ENCODE peak calls at places on chromosomes 12 and 14, in nine cellular contexts. P, G, Y, X, N, U, A, V and K are unnamed samples.
A peak's percentile ranks its signal among the peaks of the same experiment; 100 is the strongest.

GRCh38 chr12:116773276-116773731 is 35.2 kb downstream of the RNFT2 start:
- DNase-seq in G (no peak), Y (no peak), V (no peak), N (no peak), A (peak; percentile 43), U (no peak), P (no peak), X (no peak), K (no peak)

GRCh38 chr12:56601503-56601902 is 28.6 kb downstream of the BAZ2A start:
- DNase-seq in V (peak; percentile 58), U (peak; percentile 45), P (peak; percentile 34), Y (peak; percentile 38), A (no peak), G (no peak), X (no peak), N (peak; percentile 52), K (no peak)

GRCh38 chr12:66354291-66354690 is 52.0 kb downstream of the HELB start:
- DNase-seq in A (no peak), V (no peak), U (no peak), P (no peak), N (no peak), Y (no peak), G (no peak), X (peak; percentile 6), K (no peak)

GRCh38 chr12:20367731-20368652 is at the start of gene PDE3A:
- DNase-seq in G (peak; percentile 55), V (no peak), A (peak; percentile 83), Y (peak; percentile 87), U (peak; percentile 84), X (no peak), N (peak; percentile 76), P (no peak), K (peak; percentile 62)

GRCh38 chr12:52360663-52361271 is 6.5 kb downstream of the KRT85 start:
- DNase-seq in N (no peak), Y (no peak), U (no peak), X (no peak), G (no peak), A (no peak), P (no peak), V (no peak), K (no peak)

GRCh38 chr12:124694250-124694649 is 126.8 kb upstream of the NCOR2 start:
- DNase-seq in G (no peak), Y (peak; percentile 54), P (no peak), V (peak; percentile 50), U (peak; percentile 19), A (no peak), N (no peak), X (no peak), K (no peak)

GRCh38 chr12:122867701-122868461 is 28.0 kb downstream of the VPS37B start:
- DNase-seq in G (peak; percentile 60), P (no peak), X (no peak), N (no peak), V (no peak), Y (peak; percentile 32), U (peak; percentile 86), A (no peak), K (no peak)

GRCh38 chr14:22737052-22737451 is 29.4 kb upstream of the OXA1L start:
- DNase-seq in V (peak; percentile 69), Y (no peak), A (peak; percentile 8), N (no peak), U (no peak), G (no peak), P (peak; percentile 32), X (no peak), K (no peak)

GRCh38 chr12:130916251-130916911 is 37.3 kb upstream of the ADGRD1 start:
- DNase-seq in G (peak; percentile 28), A (peak; percentile 73), N (no peak), U (peak; percentile 73), Y (peak; percentile 60), V (peak; percentile 45), X (peak; percentile 8), P (peak; percentile 9), K (no peak)

GRCh38 chr12:51819851-51820720 is 28.4 kb downstream of the FIGNL2 start:
- DNase-seq in V (no peak), G (peak; percentile 42), P (peak; percentile 38), N (no peak), Y (no peak), X (no peak), U (peak; percentile 61), A (peak; percentile 69), K (no peak)

GRCh38 chr12:130514149-130514551 is 176.5 kb downstream of the PIWIL1 start:
- DNase-seq in Y (no peak), X (no peak), A (no peak), U (no peak), P (no peak), V (no peak), G (no peak), N (no peak), K (no peak)

GRCh38 chr12:10190558-10191388 is 11.9 kb downstream of the TMEM52B start:
- DNase-seq in G (peak; percentile 46), N (peak; percentile 57), A (peak; percentile 67), U (peak; percentile 51), P (peak; percentile 30), Y (peak; percentile 51), X (no peak), V (peak; percentile 73), K (peak; percentile 30)

GRCh38 chr14:97878727-97879126 is 1081.5 kb downstream of the VRK1 start:
- DNase-seq in P (no peak), V (peak; percentile 23), G (no peak), X (no peak), U (no peak), A (no peak), N (no peak), Y (no peak), K (no peak)